ENCODE peak calls at places on chromosomes 7 and 10, in six cellular contexts. U, M, C, S, Z and J are unnamed samples.

GRCh38 chr10:61225939-61226338 is 227.2 kb downstream of the TMEM26 start:
- DNase-seq in U (no peak), M (no peak), C (no peak), S (no peak), Z (no peak), J (no peak)

GRCh38 chr10:69733791-69734261 is 67.9 kb upstream of the COL13A1 start:
- DNase-seq in U (peak), M (no peak), C (no peak), S (no peak), Z (no peak), J (no peak)

GRCh38 chr10:21173433-21173963 is 276.4 kb upstream of the NEBL start:
- DNase-seq in U (no peak), M (peak), C (no peak), S (no peak), Z (no peak), J (peak)

GRCh38 chr7:152354061-152354460 is 81.7 kb downstream of the KMT2C start:
- DNase-seq in U (no peak), M (no peak), C (no peak), S (no peak), Z (no peak), J (no peak)

GRCh38 chr10:94279835-94280709 is 82.7 kb downstream of the NOC3L start:
- DNase-seq in U (peak), M (peak), C (peak), S (peak), Z (peak), J (no peak)

GRCh38 chr7:65980478-65981250 is 1.3 kb downstream of the GUSB start:
- DNase-seq in U (peak), M (no peak), C (no peak), S (no peak), Z (peak), J (peak)

GRCh38 chr10:94533027-94533426 is 12.6 kb upstream of the HELLS start:
- DNase-seq in U (no peak), M (no peak), C (no peak), S (no peak), Z (no peak), J (no peak)

GRCh38 chr7:6648815-6649104 is 11.6 kb downstream of the ZNF316 start:
- DNase-seq in U (no peak), M (peak), C (no peak), S (no peak), Z (no peak), J (peak)

GRCh38 chr7:9488555-9488954 is 1055.1 kb downstream of the NXPH1 start:
- DNase-seq in U (peak), M (no peak), C (no peak), S (no peak), Z (peak), J (no peak)

GRCh38 chr7:132576723-132577089 is 436 bp upstream of the PLXNA4 start:
- DNase-seq in U (no peak), M (no peak), C (no peak), S (no peak), Z (no peak), J (no peak)

GRCh38 chr10:59805043-59805442 is 51.8 kb upstream of the MRLN start:
- DNase-seq in U (peak), M (peak), C (peak), S (no peak), Z (no peak), J (no peak)

GRCh38 chr10:103839867-103840746 is 15.3 kb downstream of the SH3PXD2A start:
- DNase-seq in U (no peak), M (peak), C (no peak), S (no peak), Z (no peak), J (no peak)

GRCh38 chr10:5741276-5741675 is 56.6 kb downstream of the TASOR2 start:
- DNase-seq in U (no peak), M (no peak), C (no peak), S (no peak), Z (no peak), J (no peak)

GRCh38 chr10:112603062-112603461 is 156.0 kb downstream of the VTI1A start:
- DNase-seq in U (no peak), M (no peak), C (no peak), S (no peak), Z (no peak), J (no peak)

GRCh38 chr10:49762566-49762877 is 399 bp upstream of the OGDHL start:
- DNase-seq in U (no peak), M (no peak), C (no peak), S (no peak), Z (no peak), J (no peak)

GRCh38 chr7:66033471-66034385 is 41.9 kb upstream of the ASL start:
- DNase-seq in U (peak), M (no peak), C (no peak), S (no peak), Z (no peak), J (no peak)

GRCh38 chr10:89555688-89556445 is 20.5 kb upstream of the SLC16A12 start:
- DNase-seq in U (peak), M (no peak), C (no peak), S (no peak), Z (no peak), J (no peak)
- TF ChIP-seq CTCF in U (no peak), M (peak), C (peak), S (peak), Z (no peak), J (peak)

GRCh38 chr10:131929122-131929845 is 28.5 kb downstream of the PPP2R2D start:
- DNase-seq in U (no peak), M (peak), C (no peak), S (no peak), Z (no peak), J (no peak)

GRCh38 chr10:131930150-131930549 is 29.3 kb downstream of the PPP2R2D start:
- DNase-seq in U (no peak), M (peak), C (no peak), S (no peak), Z (peak), J (peak)

GRCh38 chr10:131931981-131932380 is 31.2 kb downstream of the PPP2R2D start:
- DNase-seq in U (no peak), M (no peak), C (no peak), S (no peak), Z (no peak), J (no peak)

GRCh38 chr10:131928248-131929095 is 27.7 kb downstream of the PPP2R2D start:
- DNase-seq in U (no peak), M (peak), C (no peak), S (no peak), Z (peak), J (no peak)

DNA sequence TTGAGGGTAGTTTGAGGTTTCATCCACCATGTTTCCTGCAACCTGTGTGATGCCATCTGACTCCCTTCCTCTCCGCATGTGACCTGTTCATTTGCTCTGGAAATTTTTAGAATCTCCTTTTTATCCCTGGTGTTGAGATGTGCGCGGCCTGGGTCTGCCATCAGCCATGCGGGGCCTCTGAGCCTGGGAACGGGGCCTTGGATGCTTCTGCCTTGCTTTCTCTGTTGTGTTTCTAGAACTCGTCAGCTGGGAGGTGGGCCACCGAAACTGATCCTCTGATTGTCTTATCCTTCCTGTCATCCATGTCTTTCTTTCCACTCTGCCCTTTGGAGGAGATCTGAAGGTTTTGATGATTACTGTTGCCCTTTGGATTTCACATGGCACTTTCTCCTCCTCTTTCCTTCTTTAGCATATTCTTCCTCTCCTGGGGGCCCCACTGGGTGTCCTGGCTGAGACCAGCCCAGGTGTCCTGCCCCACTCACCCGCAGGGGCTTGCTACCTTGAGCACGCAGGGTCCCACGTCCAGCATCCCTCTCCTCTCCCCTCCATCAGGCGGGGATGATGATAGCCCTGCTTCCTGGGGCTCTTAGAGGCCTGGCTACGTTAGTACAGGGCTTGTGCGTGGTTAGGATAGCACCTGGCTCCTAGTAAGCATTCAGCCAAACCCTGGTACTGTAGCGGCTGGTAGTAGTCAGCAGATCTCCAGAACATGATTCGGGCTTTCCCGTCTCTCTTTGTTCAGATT is 29.9 kb downstream of the PPP2R2D start:
- DNase-seq in U (no peak), M (peak), C (no peak), S (no peak), Z (no peak), J (no peak)
- H3K9ac ChIP-seq in U (no peak), M (no peak), C (no peak), S (no peak), Z (no peak), J (no peak)

GRCh38 chr10:124870854-124871425 is 69.3 kb downstream of the ABRAXAS2 start:
- DNase-seq in U (no peak), M (peak), C (no peak), S (no peak), Z (no peak), J (no peak)

GRCh38 chr10:124878457-124878739 is 63.5 kb upstream of the ZRANB1 start:
- DNase-seq in U (no peak), M (no peak), C (no peak), S (no peak), Z (no peak), J (no peak)

GRCh38 chr10:124872681-124873080 is 69.2 kb upstream of the ZRANB1 start:
- DNase-seq in U (no peak), M (no peak), C (no peak), S (no peak), Z (no peak), J (no peak)

GRCh38 chr10:124879136-124879535 is 62.8 kb upstream of the ZRANB1 start:
- DNase-seq in U (no peak), M (no peak), C (no peak), S (no peak), Z (no peak), J (no peak)

GRCh38 chr10:124875596-124875995 is 66.3 kb upstream of the ZRANB1 start:
- DNase-seq in U (peak), M (peak), C (no peak), S (peak), Z (peak), J (no peak)
- TF ChIP-seq CTCF in U (peak), M (peak), C (no peak), S (peak), Z (no peak), J (no peak)

DNA sequence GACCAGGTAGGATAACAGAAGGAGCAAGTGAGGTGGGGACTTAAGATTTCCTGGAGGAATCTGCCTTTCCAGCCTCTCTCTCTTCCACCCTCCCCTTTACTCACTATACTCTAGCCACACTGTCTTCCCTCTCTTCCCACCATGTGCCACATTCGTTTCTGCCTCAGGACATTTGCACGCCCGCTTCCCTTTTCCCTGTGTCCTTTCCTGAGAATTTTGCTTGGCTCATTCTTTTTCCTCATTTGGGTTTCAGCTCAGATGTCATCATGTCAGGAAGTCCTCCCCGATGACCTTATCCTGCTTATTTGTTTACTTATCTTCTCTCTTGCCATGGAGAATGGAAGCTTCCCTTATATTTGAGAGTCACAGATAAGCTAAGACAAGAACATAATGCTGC is 363.8 kb downstream of the PRPF18 start:
- DNase-seq in U (no peak), M (no peak), C (no peak), S (no peak), Z (no peak), J (no peak)
- H3K9ac ChIP-seq in U (no peak), M (no peak), C (no peak), S (no peak), Z (no peak), J (no peak)

GRCh38 chr7:146126767-146127509 is 10.3 kb downstream of the CNTNAP2 start:
- DNase-seq in U (no peak), M (no peak), C (no peak), S (no peak), Z (no peak), J (no peak)

GRCh38 chr7:146129997-146130396 is 13.4 kb downstream of the CNTNAP2 start:
- DNase-seq in U (no peak), M (no peak), C (no peak), S (no peak), Z (no peak), J (no peak)

GRCh38 chr7:146123715-146124114 is 7.1 kb downstream of the CNTNAP2 start:
- DNase-seq in U (no peak), M (no peak), C (no peak), S (no peak), Z (no peak), J (no peak)

GRCh38 chr7:146131701-146132100 is 15.1 kb downstream of the CNTNAP2 start:
- DNase-seq in U (no peak), M (peak), C (no peak), S (no peak), Z (no peak), J (no peak)

DNA sequence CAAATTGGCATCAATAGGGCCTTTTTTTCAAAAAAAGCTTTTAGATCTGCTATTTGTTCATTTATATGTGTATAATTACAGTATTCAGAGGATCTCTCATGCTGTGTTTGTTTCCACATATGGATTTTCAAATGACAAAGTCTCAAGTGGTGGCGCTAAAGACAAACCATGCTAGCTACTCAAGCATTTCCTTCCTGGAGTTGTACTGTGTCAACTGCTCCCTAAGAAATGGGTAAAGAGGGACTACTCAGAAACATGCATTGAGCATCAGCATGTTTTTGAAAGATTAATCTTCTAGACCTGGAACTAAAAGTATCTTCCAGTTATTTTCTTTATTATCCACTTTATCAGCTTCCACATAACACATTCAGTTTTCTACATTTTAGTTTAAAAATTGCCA is 12.7 kb downstream of the CNTNAP2 start:
- DNase-seq in U (no peak), M (no peak), C (no peak), S (no peak), Z (no peak), J (no peak)
- TF ChIP-seq CTCF in U (no peak), M (peak), C (no peak), S (no peak), Z (no peak), J (no peak)

GRCh38 chr7:131012477-131013031 is 278.5 kb upstream of the KLF14 start:
- DNase-seq in U (no peak), M (peak), C (no peak), S (no peak), Z (no peak), J (no peak)

GRCh38 chr7:131011437-131011752 is 277.4 kb upstream of the KLF14 start:
- DNase-seq in U (no peak), M (peak), C (no peak), S (no peak), Z (no peak), J (peak)

GRCh38 chr7:131011976-131012375 is 278.0 kb upstream of the KLF14 start:
- DNase-seq in U (peak), M (peak), C (no peak), S (no peak), Z (peak), J (no peak)

GRCh38 chr7:131010029-131010705 is 276.2 kb upstream of the KLF14 start:
- DNase-seq in U (no peak), M (peak), C (no peak), S (no peak), Z (no peak), J (no peak)

GRCh38 chr7:131010714-131011436 is 276.9 kb upstream of the KLF14 start:
- DNase-seq in U (peak), M (no peak), C (no peak), S (no peak), Z (no peak), J (no peak)
- H3K9ac ChIP-seq in U (no peak), M (no peak), C (no peak), S (peak), Z (no peak), J (no peak)

DNA sequence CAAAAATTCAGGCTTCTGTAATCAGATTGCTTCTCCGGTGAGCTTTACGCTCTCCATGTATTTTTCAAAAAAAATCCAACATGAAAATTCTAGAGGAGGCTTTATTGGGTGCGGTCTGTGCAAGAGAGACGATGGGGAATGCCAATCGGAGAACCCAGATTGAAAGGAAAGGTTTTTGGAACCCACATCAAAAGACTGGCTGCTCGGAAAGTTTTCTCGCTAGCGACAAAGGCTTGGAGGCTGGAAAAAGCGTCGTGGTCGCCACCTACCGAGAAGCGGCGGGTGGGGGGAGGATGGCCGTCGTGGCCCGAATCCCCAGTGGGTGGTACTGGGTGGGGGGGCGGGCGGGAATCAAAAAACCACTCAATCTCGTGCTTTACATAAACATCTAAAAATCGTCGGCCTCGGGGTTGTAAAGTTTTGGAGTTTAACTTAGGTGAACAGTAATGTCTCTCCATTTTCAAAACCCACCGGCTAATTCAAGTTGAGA is 1.1 kb upstream of the GTF2I start:
- DNase-seq in U (no peak), M (peak), C (no peak), S (no peak), Z (peak), J (peak)
- TF ChIP-seq CTCF in U (no peak), M (no peak), C (no peak), S (no peak), Z (no peak), J (no peak)

GRCh38 chr7:48084727-48085432 is 4.2 kb upstream of the UPP1 start:
- DNase-seq in U (peak), M (peak), C (no peak), S (peak), Z (peak), J (peak)

GRCh38 chr7:48085942-48086341 is 3.1 kb upstream of the UPP1 start:
- DNase-seq in U (no peak), M (no peak), C (no peak), S (no peak), Z (no peak), J (no peak)

GRCh38 chr7:48083114-48083830 is 5.8 kb upstream of the UPP1 start:
- DNase-seq in U (peak), M (peak), C (no peak), S (no peak), Z (no peak), J (no peak)

GRCh38 chr7:48087349-48087748 is 1.7 kb upstream of the UPP1 start:
- DNase-seq in U (peak), M (peak), C (no peak), S (no peak), Z (peak), J (no peak)

GRCh38 chr7:48085433-48085791 is 3.7 kb upstream of the UPP1 start:
- DNase-seq in U (no peak), M (no peak), C (no peak), S (no peak), Z (no peak), J (no peak)
- H3K9ac ChIP-seq in U (no peak), M (no peak), C (no peak), S (peak), Z (peak), J (no peak)